ENCODE peak calls at places on chromosomes 2 and 18, in seven cellular contexts. L is fibroblast of lung; U is activated CD4-positive, alpha-beta T cell treated with anti-CD3 and anti-CD28 coated beads, Interleukin-2, amount 10 ng/mL, durations not matched to agents 7 days and 5 days; C is stimulated activated CD4-positive, alpha-beta T cell treated with anti-CD3 and anti-CD28 coated beads, Interleukin-2, amount 100 ng/mL, for 48 hours; D is stromal cell of bone marrow; A is amygdala; B is kidney epithelial cell. W is an unnamed sample.

GRCh38 chr18:48171490-48172188 is 237.5 kb downstream of the ZBTB7C start:
- DNase-seq in L (no peak), U (no peak), C (no peak), D (no peak), A (no peak), B (no peak), W (no peak)

GRCh38 chr2:104938226-104938941 is 84.5 kb downstream of the POU3F3 start:
- DNase-seq in L (no peak), U (no peak), C (no peak), D (no peak), A (no peak), B (no peak), W (no peak)

GRCh38 chr2:63346441-63346840 is 241.8 kb downstream of the WDPCP start:
- DNase-seq in L (no peak), U (no peak), C (no peak), D (no peak), A (no peak), B (no peak), W (no peak)

GRCh38 chr2:164438490-164439205 is 182.6 kb downstream of the GRB14 start:
- DNase-seq in L (no peak), U (no peak), C (no peak), D (no peak), A (no peak), B (no peak), W (no peak)

GRCh38 chr2:195813401-195813800 is 156.4 kb downstream of the SLC39A10 start:
- DNase-seq in L (peak), U (no peak), C (no peak), D (no peak), A (no peak), B (no peak), W (no peak)

GRCh38 chr2:169077674-169078240 is 8.4 kb downstream of the DHRS9 start:
- DNase-seq in L (no peak), U (no peak), C (no peak), D (no peak), A (no peak), B (no peak), W (no peak)

GRCh38 chr18:63823516-63824219 is 48.5 kb downstream of the SERPINB7 start:
- DNase-seq in L (peak), U (peak), C (peak), D (no peak), A (no peak), B (no peak), W (no peak)

GRCh38 chr18:61703508-61703907 is 189.3 kb downstream of the RNF152 start:
- DNase-seq in L (peak), U (no peak), C (no peak), D (peak), A (no peak), B (no peak), W (no peak)

GRCh38 chr18:3481696-3482210 is 31.8 kb downstream of the TGIF1 start:
- DNase-seq in L (no peak), U (peak), C (no peak), D (no peak), A (no peak), B (no peak), W (no peak)

GRCh38 chr18:23145613-23146012 is 10.3 kb downstream of the CABLES1 start:
- DNase-seq in L (no peak), U (no peak), C (no peak), D (no peak), A (no peak), B (no peak), W (no peak)